ENCODE peak calls at places on chromosomes 1 and 21, in seven cellular contexts. K, P, Z, H, S, V and J are unnamed samples.
A peak's percentile ranks its signal among the peaks of the same experiment; 100 is the strongest.

GRCh38 chr1:52534928-52535764 is 17.7 kb downstream of the TUT4 start:
- DNase-seq in K (no peak), P (no peak), V (no peak), H (no peak), Z (no peak), S (no peak), J (peak; percentile 32)

GRCh38 chr1:208834346-208835081 is 590.3 kb upstream of the PLXNA2 start:
- DNase-seq in Z (peak; percentile 44), K (no peak), H (no peak), P (peak; percentile 19), V (no peak), S (no peak), J (peak; percentile 15)

GRCh38 chr1:205374205-205375078 is 17.7 kb upstream of the KLHDC8A start:
- DNase-seq in H (no peak), V (no peak), S (no peak), Z (no peak), P (peak; percentile 88), K (peak; percentile 18), J (peak; percentile 88)

GRCh38 chr21:42279888-42280287 is 35.3 kb downstream of the TFF3 start:
- DNase-seq in K (no peak), S (no peak), Z (no peak), P (no peak), V (no peak), H (no peak), J (no peak)

GRCh38 chr1:47231314-47232186 is 475 bp downstream of the TAL1 start:
- DNase-seq in V (no peak), Z (peak; percentile 66), H (no peak), P (peak; percentile 35), S (peak; percentile 10), K (no peak), J (peak; percentile 59)

GRCh38 chr1:7785108-7785507 is 1.0 kb downstream of the PER3 start:
- DNase-seq in H (no peak), K (no peak), P (no peak), S (no peak), Z (no peak), V (no peak), J (no peak)

GRCh38 chr1:61284226-61284854 is 202.0 kb downstream of the NFIA start:
- DNase-seq in H (no peak), P (no peak), V (no peak), Z (peak; percentile 82), S (no peak), K (no peak), J (no peak)

GRCh38 chr21:19541612-19542011 is 1138.0 kb upstream of the TMPRSS15 start:
- DNase-seq in P (no peak), Z (no peak), K (no peak), H (no peak), V (no peak), S (no peak), J (no peak)

GRCh38 chr1:117147856-117148588 is 26.5 kb upstream of the TRIM45 start:
- DNase-seq in K (peak; percentile 41), S (no peak), P (peak; percentile 77), H (no peak), V (no peak), Z (no peak), J (peak; percentile 70)

GRCh38 chr21:25313891-25314646 is 293.2 kb downstream of the MRPL39 start:
- DNase-seq in H (no peak), S (no peak), V (no peak), Z (no peak), K (no peak), P (peak; percentile 60), J (peak; percentile 67)

GRCh38 chr21:38323721-38324591 is 67.2 kb downstream of the KCNJ15 start:
- DNase-seq in P (peak; percentile 98), H (no peak), S (peak; percentile 98), Z (peak; percentile 6), K (no peak), V (no peak), J (peak; percentile 91)

GRCh38 chr1:60066001-60066400 is 7.6 kb downstream of the C1orf87 start:
- DNase-seq in K (no peak), H (no peak), V (no peak), S (peak; percentile 71), Z (no peak), P (no peak), J (peak; percentile 60)

GRCh38 chr1:232292818-232293217 is 337.1 kb downstream of the SIPA1L2 start:
- DNase-seq in P (no peak), Z (no peak), K (no peak), V (no peak), H (no peak), S (no peak), J (no peak)

GRCh38 chr1:101238681-101239094 is 1.9 kb downstream of the S1PR1 start:
- DNase-seq in V (peak; percentile 91), Z (peak; percentile 90), K (peak; percentile 81), S (peak; percentile 72), H (peak; percentile 91), P (peak; percentile 90), J (peak; percentile 92)

GRCh38 chr1:52733368-52733767 is 7.1 kb downstream of the ZYG11B start:
- DNase-seq in Z (no peak), P (no peak), S (no peak), H (no peak), K (no peak), V (no peak), J (no peak)

GRCh38 chr1:161914595-161914994 is 109.1 kb downstream of the OLFML2B start:
- DNase-seq in P (no peak), Z (no peak), K (no peak), V (no peak), H (no peak), S (no peak), J (no peak)

GRCh38 chr1:197775282-197776262 is at the start of gene DENND1B:
- DNase-seq in P (peak; percentile 72), V (peak; percentile 95), S (peak; percentile 59), Z (peak; percentile 80), H (peak; percentile 94), K (peak; percentile 80), J (peak; percentile 43)

GRCh38 chr1:1617516-1617915 is 2.2 kb downstream of the MIB2 start:
- DNase-seq in P (no peak), K (no peak), Z (no peak), S (no peak), V (no peak), H (no peak), J (no peak)

GRCh38 chr1:1616838-1617237 is 1.5 kb downstream of the MIB2 start:
- DNase-seq in H (no peak), K (no peak), V (peak; percentile 78), Z (no peak), P (no peak), S (no peak), J (no peak)

GRCh38 chr1:1615256-1616044 is at the start of gene MIB2:
- DNase-seq in Z (peak; percentile 100), P (peak; percentile 94), V (peak; percentile 99), H (peak; percentile 99), K (peak; percentile 96), S (peak; percentile 81), J (peak; percentile 94)

GRCh38 chr1:1614954-1615255 is 395 bp upstream of the MIB2 start:
- DNase-seq in P (no peak), K (no peak), Z (no peak), V (no peak), H (no peak), S (no peak), J (no peak)

GRCh38 chr1:1616045-1616821 is 933 bp downstream of the MIB2 start:
- DNase-seq in V (no peak), K (peak; percentile 56), P (no peak), S (no peak), Z (peak; percentile 76), H (peak; percentile 83), J (peak; percentile 18)
- H3K4me3 ChIP-seq in V (peak overlapping the region; percentile 85), K (peak overlapping the region; percentile 79), P (peak overlapping the region; percentile 90), S (peak overlapping the region; percentile 90), Z (peak overlapping the region; percentile 92), H (peak overlapping the region; percentile 77), J (peak overlapping the region; percentile 88)

GRCh38 chr1:234719454-234720258 is 109.7 kb upstream of the IRF2BP2 start:
- DNase-seq in P (no peak), Z (no peak), H (no peak), V (no peak), S (no peak), K (no peak), J (no peak)

GRCh38 chr1:234722267-234722704 is 112.3 kb upstream of the IRF2BP2 start:
- DNase-seq in P (no peak), S (no peak), H (no peak), Z (no peak), V (no peak), K (no peak), J (no peak)

GRCh38 chr1:234718509-234719453 is 108.8 kb upstream of the IRF2BP2 start:
- DNase-seq in H (no peak), K (no peak), Z (no peak), V (no peak), S (no peak), P (no peak), J (no peak)

GRCh38 chr1:234721476-234722266 is 111.7 kb upstream of the IRF2BP2 start:
- DNase-seq in V (peak; percentile 88), Z (no peak), K (no peak), H (no peak), S (peak; percentile 72), P (peak; percentile 91), J (peak; percentile 99)

DNA sequence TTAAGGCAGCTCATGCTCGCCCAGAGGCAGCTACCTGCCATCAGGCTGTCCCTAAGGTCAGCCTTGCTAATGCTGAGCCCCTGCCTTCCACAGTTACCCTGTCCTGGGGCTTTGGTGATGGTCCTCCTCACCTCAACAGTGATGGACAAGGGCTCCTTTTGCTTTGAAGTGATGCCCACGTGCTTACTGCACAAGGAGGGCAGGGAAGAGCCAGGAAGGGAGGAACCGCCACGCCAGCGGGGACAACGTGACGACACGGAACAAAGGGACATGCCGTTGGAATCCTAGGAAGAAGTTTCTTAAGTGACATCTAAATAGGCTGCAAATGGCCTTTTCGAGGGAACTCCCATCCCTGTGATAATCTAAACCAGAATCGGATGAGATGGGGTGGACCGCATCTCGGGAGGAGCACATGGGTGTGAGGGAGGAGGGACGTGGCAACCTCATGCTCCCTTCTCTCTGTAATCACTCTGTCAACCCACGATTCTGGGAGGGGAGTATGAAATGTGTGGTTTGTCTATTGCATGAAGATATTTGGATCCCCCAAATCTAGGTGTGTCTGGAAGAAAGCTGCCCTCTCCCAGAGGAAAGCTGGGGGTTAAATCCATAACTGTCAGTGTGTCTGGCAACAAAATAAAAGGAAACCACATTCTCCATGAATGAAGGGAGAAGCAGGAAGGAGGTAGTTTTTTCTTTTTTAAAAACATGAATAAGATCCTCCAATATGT is 110.9 kb upstream of the IRF2BP2 start:
- DNase-seq in S (no peak), V (no peak), K (no peak), Z (no peak), H (no peak), P (no peak), J (peak; percentile 79)
- H3K4me3 ChIP-seq in S (no peak overlapping the region), V (peak overlapping the region; percentile 23), K (no peak overlapping the region), Z (no peak overlapping the region), H (no peak overlapping the region), P (no peak overlapping the region), J (peak overlapping the region; percentile 9)

DNA sequence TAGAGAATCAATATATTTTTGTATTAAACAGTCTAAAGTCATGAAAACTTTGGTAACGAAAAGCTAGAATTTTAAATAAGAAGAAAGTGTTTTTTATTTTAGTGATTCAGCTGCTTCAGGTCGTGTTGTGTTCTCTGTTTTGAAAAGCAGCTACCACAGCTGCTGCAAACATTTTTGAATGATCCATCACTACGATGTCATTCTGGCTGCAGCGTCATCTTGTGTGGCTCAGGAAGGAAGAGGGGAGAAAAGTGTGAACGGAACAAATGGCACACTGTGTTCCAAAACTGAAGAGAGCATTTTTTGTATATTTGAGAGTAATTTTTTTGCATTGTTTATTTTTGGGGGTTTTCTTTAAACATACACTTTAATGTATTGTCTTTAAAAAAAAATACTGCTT is 323.0 kb upstream of the ADGRL2 start:
- DNase-seq in Z (no peak), V (no peak), P (no peak), H (no peak), S (peak; percentile 16), K (no peak), J (no peak)
- H3K4me3 ChIP-seq in Z (no peak overlapping the region), V (peak overlapping the region; percentile 3), P (no peak overlapping the region), H (peak overlapping the region; percentile 14), S (no peak overlapping the region), K (no peak overlapping the region), J (no peak overlapping the region)

GRCh38 chr1:23905461-23906025 is 7.6 kb downstream of the CNR2 start:
- DNase-seq in S (no peak), V (no peak), Z (no peak), K (no peak), P (no peak), H (no peak), J (no peak)
- H3K4me3 ChIP-seq in S (no peak overlapping the region), V (no peak overlapping the region), Z (no peak overlapping the region), K (no peak overlapping the region), P (no peak overlapping the region), H (no peak overlapping the region), J (no peak overlapping the region)